ENCODE peak calls at places on chromosomes 7 and 10, in four cellular contexts. R is kidney; K is activated T-helper 9 cell treated with anti-CD3 and anti-CD28 coated beads, Interleukin-2, amount 50 U/mL, for 16 hours; S is GM04503. W is an unnamed sample.

GRCh38 chr10:43885842-43886241 is 237.2 kb upstream of the ZNF32 start:
- DNase-seq in R (no peak), K (no peak), S (no peak), W (no peak)

GRCh38 chr7:75920431-75921161 is 5.6 kb downstream of the POR start:
- DNase-seq in R (peak), K (peak), S (no peak), W (no peak)

GRCh38 chr7:108076141-108076540 is 54.0 kb downstream of the LAMB4 start:
- DNase-seq in R (no peak), K (no peak), S (no peak), W (no peak)

GRCh38 chr10:12353399-12354027 is 4.2 kb downstream of the CAMK1D start:
- DNase-seq in R (no peak), K (no peak), S (no peak), W (no peak)

GRCh38 chr10:108911814-108912541 is 1011.3 kb downstream of the XPNPEP1 start:
- DNase-seq in R (peak), K (no peak), S (no peak), W (no peak)

GRCh38 chr7:35768346-35768745 is 32.5 kb upstream of the SEPTIN7 start:
- DNase-seq in R (no peak), K (no peak), S (no peak), W (no peak)

GRCh38 chr10:120553911-120554310 is 96.9 kb downstream of the PLPP4 start:
- DNase-seq in R (no peak), K (no peak), S (no peak), W (no peak)

GRCh38 chr10:59454289-59454919 is 92.1 kb upstream of the FAM13C start:
- DNase-seq in R (no peak), K (no peak), S (no peak), W (no peak)

GRCh38 chr7:5429253-5429856 is 5.7 kb upstream of the TNRC18 start:
- DNase-seq in R (peak), K (no peak), S (no peak), W (no peak)

GRCh38 chr10:126233721-126234120 is 154.6 kb downstream of the ADAM12 start:
- DNase-seq in R (no peak), K (no peak), S (no peak), W (no peak)

GRCh38 chr7:66921918-66922486 is 977 bp downstream of the TMEM248 start:
- DNase-seq in R (no peak), K (no peak), S (no peak), W (no peak)

GRCh38 chr10:103620357-103620749 is 126.8 kb downstream of the NEURL1 start:
- DNase-seq in R (no peak), K (no peak), S (no peak), W (no peak)

GRCh38 chr10:45557275-45557905 is 115.2 kb downstream of the ZFAND4 start:
- DNase-seq in R (no peak), K (no peak), S (no peak), W (no peak)

GRCh38 chr7:75716992-75717626 is 21.6 kb downstream of the HIP1 start:
- DNase-seq in R (no peak), K (no peak), S (peak), W (no peak)

W was measured in GM12891.